ENCODE peak calls at places on chromosomes 3 and 15, in ten cellular contexts. B is fibroblast of mammary gland, O is GM12865, Z is lower leg skin, G is HFF-Myc, Y is adrenal gland, T is psoas muscle, V is heart right ventricle, X is coronary artery, K is AG09309. U is an unnamed sample.

GRCh38 chr3:169085827-169086226 is 577.7 kb downstream of the MECOM start:
- DNase-seq in B (peak), O (no peak), Z (no peak), G (peak), Y (no peak), T (no peak), V (no peak), X (no peak), K (peak), U (peak)

GRCh38 chr3:94524102-94524922 is 461.5 kb downstream of the NSUN3 start:
- DNase-seq in B (no peak), O (no peak), Z (no peak), G (no peak), Y (no peak), T (no peak), V (no peak), X (no peak), K (no peak), U (no peak)

GRCh38 chr3:31606453-31606852 is 73.7 kb downstream of the STT3B start:
- DNase-seq in B (no peak), O (no peak), Z (no peak), G (no peak), Y (no peak), T (no peak), V (no peak), X (no peak), K (no peak), U (no peak)

GRCh38 chr3:122754867-122755835 is 38.5 kb downstream of the HSPBAP1 start:
- DNase-seq in B (peak), O (peak), Z (no peak), G (no peak), Y (no peak), T (no peak), V (no peak), X (no peak), K (peak), U (peak)

GRCh38 chr15:31871159-31871886 is 159.0 kb upstream of the CHRNA7 start:
- DNase-seq in B (peak), O (peak), Z (no peak), G (no peak), Y (no peak), T (no peak), V (no peak), X (no peak), K (no peak), U (no peak)

GRCh38 chr3:46542344-46542743 is 23.8 kb downstream of the LRRC2 start:
- DNase-seq in B (no peak), O (no peak), Z (peak), G (no peak), Y (no peak), T (no peak), V (no peak), X (no peak), K (no peak), U (no peak)

GRCh38 chr15:41790756-41791546 is 16.7 kb downstream of the MAPKBP1 start:
- DNase-seq in B (peak), O (peak), Z (no peak), G (peak), Y (no peak), T (no peak), V (peak), X (no peak), K (no peak), U (peak)

GRCh38 chr15:56683925-56684324 is 49.4 kb downstream of the ZNF280D start:
- DNase-seq in B (no peak), O (no peak), Z (no peak), G (no peak), Y (no peak), T (no peak), V (no peak), X (no peak), K (no peak), U (peak)

GRCh38 chr15:65286069-65286703 is 497 bp downstream of the PARP16 start:
- DNase-seq in B (no peak), O (peak), Z (no peak), G (no peak), Y (peak), T (peak), V (no peak), X (peak), K (no peak), U (peak)

DNA sequence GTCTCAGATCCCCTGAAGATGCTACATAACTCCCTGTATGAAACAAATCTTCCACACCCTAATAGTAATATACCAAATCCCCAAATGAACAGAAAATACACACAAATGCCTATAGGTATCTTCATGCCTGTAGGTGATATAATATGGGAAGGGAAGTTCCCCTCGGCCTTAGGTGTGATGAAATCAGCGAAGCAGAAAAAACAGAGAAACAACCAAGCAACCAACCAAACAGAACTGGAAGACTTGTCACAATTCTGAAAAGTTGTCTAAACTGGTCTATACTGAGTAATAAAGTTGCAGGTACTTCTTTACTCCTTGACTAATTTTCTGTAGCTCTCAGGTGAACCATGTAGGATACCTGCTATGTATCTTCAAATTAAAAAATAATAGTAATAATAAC is 82.2 kb upstream of the SATB1 start:
- DNase-seq in B (no peak), O (no peak), Z (no peak), G (no peak), Y (no peak), T (no peak), V (no peak), X (no peak), K (no peak), U (no peak)
- H3K4me3 ChIP-seq in B (no peak), O (no peak), Z (no peak), G (no peak), Y (no peak), T (no peak), V (no peak), X (no peak), K (no peak), U (no peak)

DNA sequence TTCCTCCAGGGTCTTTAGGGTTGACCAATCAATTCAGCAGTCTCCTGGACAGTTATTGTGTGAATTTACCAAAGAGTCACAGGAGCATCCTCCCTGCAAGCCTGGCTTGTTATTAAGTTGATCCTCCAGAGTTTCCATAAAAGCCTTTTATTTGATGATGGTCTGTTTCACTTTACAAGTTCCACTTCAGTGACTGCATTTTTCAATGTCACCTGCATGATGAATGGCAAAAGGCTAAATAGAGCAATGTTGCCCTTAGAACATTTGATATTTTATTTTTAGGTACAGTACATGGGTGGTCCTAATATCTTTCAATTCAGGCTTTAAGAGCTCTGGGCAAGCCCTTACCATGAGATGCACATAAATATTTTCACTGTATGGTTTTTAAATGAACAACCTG is 22.7 kb downstream of the GUCA1C start:
- DNase-seq in B (no peak), O (no peak), Z (no peak), G (no peak), Y (no peak), T (no peak), V (no peak), X (no peak), K (no peak), U (no peak)
- TF ChIP-seq CTCF in B (no peak), O (no peak), Z (no peak), G (no peak), Y (no peak), T (no peak), V (no peak), X (no peak), K (no peak), U (no peak)

GRCh38 chr15:81333363-81333762 is 9.4 kb upstream of the STARD5 start:
- DNase-seq in B (no peak), O (no peak), Z (no peak), G (no peak), Y (no peak), T (no peak), V (no peak), X (peak), K (no peak), U (no peak)

GRCh38 chr15:81331600-81331999 is 7.7 kb upstream of the STARD5 start:
- DNase-seq in B (no peak), O (no peak), Z (no peak), G (no peak), Y (no peak), T (no peak), V (no peak), X (peak), K (no peak), U (no peak)

GRCh38 chr15:81332326-81332725 is 8.4 kb upstream of the STARD5 start:
- DNase-seq in B (no peak), O (no peak), Z (no peak), G (no peak), Y (no peak), T (no peak), V (no peak), X (peak), K (no peak), U (no peak)

GRCh38 chr15:81329446-81329845 is 5.5 kb upstream of the STARD5 start:
- DNase-seq in B (no peak), O (no peak), Z (no peak), G (no peak), Y (no peak), T (no peak), V (no peak), X (no peak), K (no peak), U (no peak)

DNA sequence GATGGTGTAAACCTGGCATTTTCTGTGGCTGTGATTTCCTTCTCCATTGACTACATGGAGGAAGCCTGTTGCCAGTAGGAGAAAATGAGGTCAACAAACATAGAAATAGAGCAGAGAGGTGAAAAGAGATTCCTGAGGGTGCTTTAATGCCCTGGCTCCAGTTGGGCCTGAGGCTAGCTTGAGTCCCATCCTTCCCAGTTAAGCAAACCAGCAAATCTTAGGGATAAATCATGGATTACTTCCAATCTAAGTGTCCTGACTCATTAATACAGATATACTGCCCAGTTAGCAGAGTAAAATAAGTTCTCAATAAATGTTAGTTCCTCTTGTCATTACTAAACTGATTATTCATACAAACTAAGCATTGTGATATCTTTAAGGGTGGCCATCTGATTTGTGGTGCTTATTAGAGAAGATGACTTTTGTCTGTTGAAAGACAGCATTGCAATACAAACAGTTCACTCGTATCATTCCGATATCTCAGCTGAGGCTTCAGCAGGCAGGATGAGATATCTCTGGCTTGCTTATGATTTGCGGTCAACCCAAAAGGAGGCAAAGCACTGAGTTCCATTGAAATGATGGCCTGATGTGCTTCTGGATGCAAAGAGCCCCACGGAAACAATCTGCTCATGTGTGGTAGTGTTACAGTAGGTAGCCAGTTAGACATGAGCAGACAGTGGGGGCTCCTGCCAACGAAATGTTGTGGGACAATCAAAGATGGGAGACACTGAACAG is 6.6 kb upstream of the STARD5 start:
- DNase-seq in B (no peak), O (no peak), Z (no peak), G (no peak), Y (no peak), T (no peak), V (no peak), X (peak), K (no peak), U (no peak)
- H3K4me3 ChIP-seq in B (no peak), O (no peak), Z (no peak), G (no peak), Y (no peak), T (no peak), V (no peak), X (no peak), K (no peak), U (no peak)

GRCh38 chr15:80531388-80532184 is 127.4 kb downstream of the ARNT2 start:
- DNase-seq in B (no peak), O (no peak), Z (peak), G (no peak), Y (no peak), T (no peak), V (no peak), X (no peak), K (no peak), U (peak)
- TF ChIP-seq CTCF in B (no peak), O (no peak), Z (no peak), G (no peak), Y (no peak), T (no peak), V (no peak), X (no peak), K (no peak), U (no peak)

DNA sequence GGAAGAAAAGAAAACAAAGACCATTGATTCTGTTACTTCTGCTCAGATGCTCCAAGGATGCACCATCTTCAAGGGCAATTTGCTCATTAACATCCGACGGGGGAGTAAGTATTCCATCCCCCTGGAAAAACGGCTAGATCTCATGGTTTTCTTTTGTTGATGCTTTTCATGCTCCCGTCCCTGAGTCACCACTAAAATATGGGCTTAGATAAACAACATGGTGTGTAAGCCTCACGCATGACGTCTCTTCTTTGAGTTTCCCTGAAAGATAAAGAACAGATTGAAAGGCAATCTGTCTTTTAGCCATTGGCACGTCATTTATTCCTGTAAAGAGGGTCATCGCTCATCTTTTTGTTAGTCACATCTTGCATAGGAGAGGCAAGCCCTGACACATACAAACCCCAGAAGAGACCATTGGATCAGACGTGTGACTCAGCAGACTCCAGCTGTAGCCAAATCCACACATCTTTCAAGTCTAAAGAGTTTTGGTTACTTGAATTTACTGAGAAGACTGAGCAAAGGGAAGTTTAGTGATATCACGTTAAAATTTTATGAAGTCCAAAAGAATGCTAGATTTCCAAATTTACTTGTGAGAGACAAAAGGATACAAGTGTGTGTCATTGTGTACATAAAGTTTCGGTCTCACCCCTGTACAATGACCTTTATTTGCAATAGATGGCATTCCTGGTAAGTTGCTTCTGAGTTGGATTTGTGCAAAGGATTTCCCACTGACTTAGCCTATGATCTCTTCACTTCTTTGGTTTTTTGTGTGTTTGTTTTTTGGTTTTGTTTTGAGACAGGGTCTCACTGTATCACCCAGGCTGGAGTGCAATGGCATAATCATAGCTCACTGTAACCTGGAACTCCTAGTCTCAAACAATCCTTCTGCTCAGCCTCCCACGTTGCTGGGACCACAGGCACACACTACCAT is 110.5 kb downstream of the PGPEP1L start:
- DNase-seq in B (peak), O (no peak), Z (no peak), G (peak), Y (peak), T (no peak), V (no peak), X (peak), K (peak), U (peak)
- H3K4me3 ChIP-seq in B (peak), O (no peak), Z (no peak), G (peak), Y (no peak), T (no peak), V (no peak), X (no peak), K (no peak), U (peak)

DNA sequence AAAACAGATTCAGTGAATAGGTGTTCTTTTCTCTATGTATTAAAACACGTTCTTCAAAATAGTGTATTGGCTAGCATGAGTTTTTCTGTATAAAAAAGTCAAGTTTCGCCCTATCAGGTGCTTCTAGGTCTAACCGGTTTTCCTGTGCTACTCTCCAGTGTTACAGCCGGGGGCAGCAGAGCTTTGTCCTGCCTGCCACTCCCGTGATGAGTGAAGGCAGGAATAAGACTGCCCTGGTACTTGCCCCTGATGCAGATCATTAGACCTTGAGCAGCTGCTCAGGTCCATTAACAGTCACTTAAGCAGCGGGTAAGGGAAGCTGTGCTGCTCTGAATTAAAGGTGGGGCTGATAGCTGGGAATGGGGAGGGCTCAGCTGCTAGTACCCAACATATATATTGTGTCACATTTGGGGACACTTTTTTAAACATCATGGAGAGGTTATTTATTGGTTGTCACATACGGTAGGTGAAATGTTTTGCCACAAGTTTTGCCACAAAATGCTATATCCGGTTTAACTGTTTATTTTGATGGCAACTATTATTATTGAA is 1.3 kb upstream of the UNC13C start:
- DNase-seq in B (no peak), O (peak), Z (no peak), G (no peak), Y (no peak), T (peak), V (no peak), X (no peak), K (no peak), U (no peak)
- TF ChIP-seq CTCF in B (no peak), O (no peak), Z (no peak), G (no peak), Y (no peak), T (no peak), V (peak), X (peak), K (no peak), U (no peak)

DNA sequence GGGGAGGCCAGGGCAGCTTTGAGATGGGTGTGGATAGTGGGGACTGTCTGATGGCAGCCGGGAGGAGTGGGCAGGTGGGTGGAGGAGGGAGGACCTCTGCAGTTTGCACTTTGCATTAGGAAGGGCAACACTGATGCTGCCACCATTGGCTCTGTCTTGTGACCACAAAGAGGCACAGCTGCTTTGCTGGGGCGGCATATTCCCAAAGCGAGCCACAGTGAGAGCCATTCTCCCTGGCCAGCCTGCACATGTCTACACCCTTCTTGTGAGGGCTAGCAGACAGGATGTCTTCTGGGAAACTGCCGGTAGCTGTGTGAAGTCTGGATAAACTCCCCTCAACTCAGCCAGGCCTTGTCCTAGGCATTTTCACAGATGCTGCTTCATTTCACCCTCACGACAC is 38.3 kb downstream of the CCNB2 start:
- DNase-seq in B (no peak), O (no peak), Z (no peak), G (no peak), Y (no peak), T (no peak), V (no peak), X (no peak), K (no peak), U (no peak)
- H3K4me3 ChIP-seq in B (no peak), O (no peak), Z (no peak), G (no peak), Y (no peak), T (no peak), V (no peak), X (no peak), K (no peak), U (no peak)

GRCh38 chr3:44624696-44625528 is at the start of gene ZNF197:
- DNase-seq in B (peak), O (peak), Z (peak), G (peak), Y (peak), T (peak), V (peak), X (peak), K (peak), U (peak)
- TF ChIP-seq CTCF in B (no peak), O (peak), Z (no peak), G (no peak), Y (peak), T (peak), V (no peak), X (no peak), K (no peak), U (no peak)

GRCh38 chr3:126523745-126524428 is at the start of gene CHST13:
- DNase-seq in B (peak), O (no peak), Z (no peak), G (no peak), Y (peak), T (peak), V (no peak), X (no peak), K (no peak), U (peak)
- H3K4me3 ChIP-seq in B (peak), O (no peak), Z (no peak), G (peak), Y (peak), T (peak), V (peak), X (peak), K (peak), U (no peak)

GRCh38 chr3:157159037-157159761 is 748 bp downstream of the CCNL1 start:
- DNase-seq in B (peak), O (peak), Z (peak), G (no peak), Y (peak), T (peak), V (peak), X (no peak), K (no peak), U (peak)
- TF ChIP-seq CTCF in B (peak), O (no peak), Z (no peak), G (no peak), Y (peak), T (peak), V (no peak), X (no peak), K (peak), U (no peak)